ENCODE peak calls at places on chromosomes 1 and 21, in six cellular contexts. A is hepatic stellate cell, Z is iPS DF 6.9, V is AG09309, O is Calu3, C is hypothalamus. H is an unnamed sample.

GRCh38 chr1:61448934-61449368 is 276.0 kb downstream of the TM2D1 start:
- DNase-seq in A (no peak), Z (no peak), V (peak; percentile 84), O (no peak), C (no peak), H (no peak)

GRCh38 chr1:223067914-223068313 is 75.1 kb downstream of the TLR5 start:
- DNase-seq in A (no peak), Z (no peak), V (no peak), O (no peak), C (no peak), H (no peak)

GRCh38 chr1:73782901-73783300 is 415.1 kb downstream of the LRRIQ3 start:
- DNase-seq in A (no peak), Z (no peak), V (no peak), O (no peak), C (no peak), H (no peak)

GRCh38 chr1:163401211-163401610 is 79.5 kb downstream of the NUF2 start:
- DNase-seq in A (no peak), Z (no peak), V (no peak), O (no peak), C (no peak), H (no peak)

GRCh38 chr1:55347786-55348185 is 132.6 kb upstream of the USP24 start:
- DNase-seq in A (no peak), Z (no peak), V (no peak), O (no peak), C (no peak), H (no peak)

GRCh38 chr1:87972818-87973217 is 644.1 kb downstream of the LMO4 start:
- DNase-seq in A (no peak), Z (no peak), V (no peak), O (no peak), C (no peak), H (no peak)

GRCh38 chr1:97364086-97364485 is 556.7 kb downstream of the DPYD start:
- DNase-seq in A (no peak), Z (no peak), V (peak; percentile 14), O (no peak), C (no peak), H (no peak)

GRCh38 chr21:42463861-42464515 is 32.0 kb downstream of the RSPH1 start:
- DNase-seq in A (no peak), Z (peak; percentile 87), V (no peak), O (peak; percentile 54), C (no peak), H (no peak)

GRCh38 chr21:41926068-41926806 is 27.6 kb downstream of the C2CD2 start:
- DNase-seq in A (peak; percentile 71), Z (peak; percentile 7), V (no peak), O (peak; percentile 8), C (no peak), H (no peak)

GRCh38 chr1:100719490-100719889 is at the start of gene VCAM1:
- DNase-seq in A (no peak), Z (peak; percentile 2), V (no peak), O (no peak), C (no peak), H (no peak)

GRCh38 chr1:204377800-204378608 is 18.3 kb upstream of the PLEKHA6 start:
- DNase-seq in A (peak; percentile 37), Z (no peak), V (no peak), O (peak; percentile 80), C (no peak), H (peak; percentile 16)

H was measured in NCI-H460.